ENCODE peak calls at places on chromosomes 11 and 22, in five cellular contexts. O is mesendoderm, G is tibial nerve, C is lower lobe of right lung, U is stomach. Z is an unnamed sample.

GRCh38 chr11:3007404-3008010 is 15.4 kb upstream of the NAP1L4 start:
- DNase-seq in O (no peak), G (no peak), C (no peak), U (no peak), Z (no peak)

GRCh38 chr22:20636075-20636812 is 128.8 kb downstream of the MED15 start:
- DNase-seq in O (no peak), G (no peak), C (no peak), U (no peak), Z (no peak)

GRCh38 chr11:44032304-44033085 is 15.3 kb upstream of the ACCSL start:
- DNase-seq in O (no peak), G (no peak), C (peak; percentile 75), U (no peak), Z (peak; percentile 25)

GRCh38 chr22:20239951-20240773 is 28.0 kb downstream of the RTN4R start:
- DNase-seq in O (no peak), G (no peak), C (no peak), U (no peak), Z (no peak)

GRCh38 chr11:60871378-60872061 is 4.2 kb downstream of the ZP1 start:
- DNase-seq in O (no peak), G (no peak), C (peak; percentile 34), U (peak; percentile 16), Z (no peak)

GRCh38 chr22:36374603-36375024 is 13.2 kb downstream of the MYH9 start:
- DNase-seq in O (peak; percentile 8), G (no peak), C (no peak), U (peak; percentile 68), Z (no peak)

GRCh38 chr11:118621071-118621815 is 13.8 kb downstream of the PHLDB1 start:
- DNase-seq in O (peak; percentile 94), G (peak; percentile 77), C (peak; percentile 84), U (peak; percentile 85), Z (peak; percentile 76)

GRCh38 chr11:113675003-113675471 is 31.1 kb downstream of the TMPRSS5 start:
- DNase-seq in O (no peak), G (no peak), C (no peak), U (no peak), Z (no peak)

GRCh38 chr11:133040289-133040893 is 491.9 kb downstream of the OPCML start:
- DNase-seq in O (peak; percentile 95), G (no peak), C (no peak), U (no peak), Z (no peak)

GRCh38 chr11:19980957-19981669 is 179.2 kb downstream of the DBX1 start:
- DNase-seq in O (no peak), G (no peak), C (no peak), U (no peak), Z (no peak)

GRCh38 chr11:45885921-45886721 is 670 bp downstream of the MAPK8IP1 start:
- DNase-seq in O (peak; percentile 54), G (no peak), C (no peak), U (no peak), Z (no peak)

GRCh38 chr22:34068011-34068410 is 147.7 kb upstream of the LARGE1 start:
- DNase-seq in O (no peak), G (no peak), C (no peak), U (no peak), Z (no peak)

GRCh38 chr11:69209038-69209350 is 53.3 kb downstream of the SMIM38 start:
- DNase-seq in O (no peak), G (no peak), C (no peak), U (no peak), Z (no peak)

GRCh38 chr11:5129457-5129877 is 8.7 kb downstream of the OR52A5 start:
- DNase-seq in O (peak; percentile 22), G (no peak), C (no peak), U (no peak), Z (no peak)

GRCh38 chr22:35561796-35562526 is 21.3 kb downstream of the RASD2 start:
- DNase-seq in O (peak; percentile 90), G (no peak), C (no peak), U (no peak), Z (no peak)

GRCh38 chr11:27282806-27283205 is 80.2 kb downstream of the CCDC34 start:
- DNase-seq in O (peak; percentile 57), G (no peak), C (no peak), U (no peak), Z (no peak)

GRCh38 chr11:104650234-104650633 is 248.0 kb downstream of the CASP12 start:
- DNase-seq in O (peak; percentile 56), G (no peak), C (no peak), U (no peak), Z (no peak)

GRCh38 chr11:122069946-122070345 is 46.1 kb downstream of the BLID start:
- DNase-seq in O (peak; percentile 48), G (peak; percentile 72), C (peak; percentile 66), U (peak; percentile 28), Z (no peak)

GRCh38 chr11:122071680-122072321 is 44.2 kb downstream of the BLID start:
- DNase-seq in O (no peak), G (no peak), C (no peak), U (no peak), Z (peak; percentile 25)

GRCh38 chr11:122062763-122063162 is 53.3 kb downstream of the BLID start:
- DNase-seq in O (no peak), G (no peak), C (no peak), U (no peak), Z (no peak)

GRCh38 chr11:122074022-122074421 is 42.0 kb downstream of the BLID start:
- DNase-seq in O (no peak), G (no peak), C (no peak), U (no peak), Z (no peak)

GRCh38 chr11:122068096-122068495 is 47.9 kb downstream of the BLID start:
- DNase-seq in O (no peak), G (no peak), C (no peak), U (no peak), Z (no peak)
- H3K27ac ChIP-seq in O (no peak overlapping the region), G (no peak overlapping the region), C (no peak overlapping the region), U (no peak overlapping the region), Z (no peak overlapping the region)

GRCh38 chr22:28911777-28912669 is 28.7 kb downstream of the ZNRF3 start:
- DNase-seq in O (peak; percentile 90), G (no peak), C (no peak), U (no peak), Z (no peak)
- H3K27ac ChIP-seq in O (peak overlapping the region; percentile 86), G (no peak overlapping the region), C (peak overlapping the region; percentile 72), U (peak overlapping the region; percentile 64), Z (no peak overlapping the region)

DNA sequence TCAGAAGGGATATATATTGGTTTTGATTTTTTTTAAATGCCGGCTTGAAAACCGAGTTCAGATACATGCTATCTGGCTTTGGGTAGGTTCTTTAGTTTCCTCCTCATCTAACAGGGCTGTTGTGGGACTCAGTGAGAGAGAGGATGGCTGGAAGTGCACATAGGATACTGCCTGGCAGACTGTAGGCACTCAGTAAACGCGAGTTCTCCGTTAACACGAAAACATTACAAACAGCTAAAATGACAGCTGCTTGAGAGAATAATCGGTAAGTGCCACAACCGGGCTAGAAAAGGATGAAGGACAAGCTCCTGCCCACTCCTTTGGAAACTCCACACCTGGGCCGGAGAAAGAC is 369 bp downstream of the XRRA1 start:
- DNase-seq in O (no peak), G (no peak), C (no peak), U (no peak), Z (no peak)
- H3K27ac ChIP-seq in O (no peak overlapping the region), G (peak overlapping the region; percentile 85), C (peak overlapping the region; percentile 82), U (peak overlapping the region; percentile 52), Z (peak overlapping the region; percentile 79)

DNA sequence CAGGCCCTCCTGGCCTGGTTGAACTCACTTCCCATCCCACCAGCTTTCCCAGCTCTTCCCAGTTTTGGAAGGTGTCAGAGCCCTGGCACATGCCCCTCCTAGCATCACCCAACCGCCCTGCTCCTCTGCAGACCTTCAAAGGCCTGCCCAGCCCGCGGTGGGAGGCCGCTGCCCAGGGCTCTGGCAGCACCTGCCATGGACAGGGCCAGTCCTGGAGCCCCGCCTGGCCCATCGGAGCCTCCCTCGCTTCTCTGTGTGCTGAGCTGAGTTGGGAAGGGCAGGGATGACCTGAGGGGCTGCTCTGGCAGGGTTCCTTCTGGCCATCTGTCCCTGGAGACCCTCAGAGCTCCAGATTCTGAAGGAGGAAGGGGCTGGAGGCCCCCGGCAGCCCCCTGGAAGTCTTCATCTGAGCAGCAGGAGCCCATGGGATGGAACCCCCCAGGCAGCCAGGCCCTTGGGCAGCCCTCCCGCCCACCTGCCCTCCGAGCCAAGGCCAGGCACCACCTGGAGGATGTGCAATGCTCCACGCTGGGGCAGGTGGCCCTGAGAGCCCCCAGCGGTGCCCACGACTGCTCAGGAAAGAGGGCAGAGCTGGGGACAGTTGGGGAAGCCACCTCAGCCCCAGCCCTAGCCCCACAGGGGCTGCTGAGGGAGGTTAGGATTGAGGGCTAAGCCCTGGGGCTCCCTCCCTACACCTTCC is 3.6 kb downstream of the LSP1 start:
- DNase-seq in O (no peak), G (no peak), C (no peak), U (no peak), Z (no peak)
- H3K27ac ChIP-seq in O (no peak overlapping the region), G (no peak overlapping the region), C (no peak overlapping the region), U (no peak overlapping the region), Z (no peak overlapping the region)

DNA sequence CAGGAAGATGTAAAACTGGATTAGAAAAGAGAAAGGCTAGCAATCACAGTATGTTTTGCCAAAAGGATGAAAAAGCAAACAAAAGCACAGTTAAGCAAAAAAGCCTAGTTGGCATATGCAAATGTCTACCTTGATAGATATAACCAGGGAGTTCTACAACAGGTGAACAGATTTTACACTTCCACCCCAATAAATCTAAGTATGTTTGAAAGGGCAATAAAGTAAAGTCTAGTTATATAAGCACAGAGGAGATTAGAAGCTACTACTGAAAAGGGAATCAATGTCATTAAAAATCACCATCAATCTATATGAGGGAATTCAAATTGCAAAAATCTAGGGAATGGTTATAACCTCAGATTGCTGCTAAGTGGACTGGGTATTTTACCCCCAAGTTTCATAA is 49.7 kb downstream of the CELF1 start:
- DNase-seq in O (no peak), G (no peak), C (no peak), U (no peak), Z (no peak)
- H3K27ac ChIP-seq in O (no peak overlapping the region), G (no peak overlapping the region), C (no peak overlapping the region), U (no peak overlapping the region), Z (no peak overlapping the region)